ENCODE peak calls at places on chromosome 2, in seven cellular contexts. U is hepatocyte; T is CD8-positive, alpha-beta T cell; K is IMR-90; J is breast epithelium; Q is thyroid gland; A is PC-3. E is an unnamed sample.

GRCh38 chr2:64652231-64653173 is 1.2 kb downstream of the SERTAD2 start:
- DNase-seq in T (no peak), J (no peak), U (peak; percentile 82), K (peak; percentile 60), A (peak; percentile 68), Q (peak; percentile 89), E (no peak)

GRCh38 chr2:42929985-42930581 is 137.7 kb upstream of the HAAO start:
- DNase-seq in A (no peak), K (peak; percentile 82), Q (no peak), T (no peak), J (peak; percentile 45), U (no peak), E (no peak)

GRCh38 chr2:239894276-239894675 is 130.9 kb downstream of the NDUFA10 start:
- DNase-seq in J (no peak), Q (no peak), A (no peak), U (no peak), T (peak; percentile 0), K (no peak), E (no peak)

GRCh38 chr2:150866431-150866830 is 379.0 kb upstream of the RND3 start:
- DNase-seq in U (no peak), K (peak; percentile 77), T (no peak), A (no peak), J (no peak), Q (no peak), E (no peak)

GRCh38 chr2:43942001-43942400 is 53.8 kb downstream of the LRPPRC start:
- DNase-seq in A (no peak), U (no peak), T (no peak), Q (no peak), J (no peak), K (peak; percentile 1), E (no peak)

GRCh38 chr2:36362291-36362690 is 6.7 kb downstream of the CRIM1 start:
- DNase-seq in K (peak; percentile 79), J (no peak), U (no peak), Q (no peak), A (no peak), T (no peak), E (no peak)

GRCh38 chr2:239247401-239248245 is 153.2 kb downstream of the HDAC4 start:
- DNase-seq in K (no peak), A (peak; percentile 78), T (no peak), Q (no peak), J (no peak), U (no peak), E (no peak)

GRCh38 chr2:1482981-1483380 is 69.7 kb downstream of the TPO start:
- DNase-seq in U (no peak), T (no peak), A (no peak), Q (no peak), K (no peak), J (no peak), E (no peak)

GRCh38 chr2:120436460-120436739 is 90.5 kb downstream of the INHBB start:
- DNase-seq in U (no peak), Q (no peak), J (no peak), T (no peak), A (peak; percentile 49), K (no peak), E (no peak)

GRCh38 chr2:43228341-43228751 is 1.9 kb upstream of the ZFP36L2 start:
- DNase-seq in U (no peak), J (no peak), T (no peak), A (no peak), Q (no peak), K (no peak), E (no peak)

GRCh38 chr2:21996339-21996738 is 872.6 kb downstream of the TDRD15 start:
- DNase-seq in Q (no peak), T (no peak), K (no peak), U (no peak), A (no peak), J (no peak), E (no peak)

GRCh38 chr2:26577442-26578433 is 63.4 kb downstream of the CIB4 start:
- DNase-seq in J (peak; percentile 40), A (peak; percentile 82), T (peak; percentile 65), Q (peak; percentile 73), K (peak; percentile 49), U (peak; percentile 85), E (peak; percentile 50)

GRCh38 chr2:12169721-12170120 is 423.3 kb downstream of the LPIN1 start:
- DNase-seq in U (peak; percentile 30), K (peak; percentile 90), J (peak; percentile 71), A (no peak), T (no peak), Q (peak; percentile 51), E (no peak)

GRCh38 chr2:127065932-127066318 is 41.0 kb downstream of the BIN1 start:
- DNase-seq in A (no peak), K (no peak), U (no peak), J (no peak), T (no peak), Q (no peak), E (no peak)

GRCh38 chr2:222688912-222689311 is 17.5 kb downstream of the MOGAT1 start:
- DNase-seq in Q (no peak), T (no peak), J (no peak), U (no peak), K (no peak), A (no peak), E (no peak)

GRCh38 chr2:51717318-51717717 is 685.4 kb upstream of the NRXN1 start:
- DNase-seq in T (no peak), J (no peak), Q (no peak), A (peak; percentile 90), U (peak; percentile 41), K (peak; percentile 97), E (no peak)

GRCh38 chr2:101302016-101302415 is 6.5 kb downstream of the RNF149 start:
- DNase-seq in A (peak; percentile 66), Q (no peak), J (no peak), K (no peak), T (no peak), U (no peak), E (no peak)

GRCh38 chr2:169980001-169980400 is 152.7 kb downstream of the UBR3 start:
- DNase-seq in Q (no peak), K (no peak), U (no peak), J (no peak), T (no peak), A (no peak), E (no peak)

GRCh38 chr2:239599299-239599698 is 198.5 kb upstream of the HDAC4 start:
- DNase-seq in T (no peak), K (no peak), U (no peak), Q (no peak), J (no peak), A (no peak), E (no peak)

GRCh38 chr2:193523662-193524061 is 1328.9 kb upstream of the TMEFF2 start:
- DNase-seq in K (no peak), T (no peak), Q (no peak), J (no peak), A (peak; percentile 53), U (no peak), E (no peak)

GRCh38 chr2:238024986-238025385 is 35.8 kb upstream of the SCLY start:
- DNase-seq in U (no peak), Q (peak; percentile 37), T (peak; percentile 17), A (peak; percentile 42), K (peak; percentile 89), J (no peak), E (no peak)

GRCh38 chr2:204538179-204539009 is 6.9 kb upstream of the PARD3B start:
- DNase-seq in U (peak; percentile 28), J (no peak), K (peak; percentile 96), T (no peak), A (peak; percentile 19), Q (peak; percentile 42), E (no peak)

GRCh38 chr2:220188031-220188430 is 560.6 kb downstream of the SLC4A3 start:
- DNase-seq in U (peak; percentile 53), Q (no peak), T (no peak), K (peak; percentile 43), A (peak; percentile 98), J (no peak), E (no peak)

GRCh38 chr2:226334981-226335720 is 464.5 kb downstream of the IRS1 start:
- DNase-seq in J (no peak), U (no peak), K (peak; percentile 81), Q (no peak), A (peak; percentile 3), T (no peak), E (no peak)

DNA sequence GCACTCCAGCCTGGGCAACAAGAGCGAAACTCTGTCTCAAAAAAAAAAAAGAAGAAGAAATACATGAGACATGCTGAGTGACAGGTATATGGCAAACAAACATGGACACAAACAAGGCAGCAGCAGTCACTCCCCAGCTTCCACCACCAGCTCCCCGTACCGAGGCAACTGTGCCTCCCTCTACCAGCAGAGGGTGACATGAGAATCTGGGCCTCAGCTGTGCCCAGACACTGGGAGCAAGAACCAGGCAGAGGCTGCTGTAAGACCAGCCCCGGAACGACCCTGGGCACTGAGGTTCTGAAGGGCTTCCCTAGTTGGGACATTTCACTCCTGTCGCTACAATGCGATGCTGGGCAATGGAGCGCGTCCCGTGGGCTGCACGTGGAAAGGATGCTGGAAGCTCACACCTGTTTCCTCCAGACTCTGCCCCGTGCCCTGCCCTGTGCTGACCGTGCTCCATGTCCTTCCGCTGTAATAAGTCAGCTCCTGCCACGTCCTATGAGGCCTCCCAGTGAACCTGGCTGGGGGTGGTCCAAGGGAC is 37.1 kb downstream of the BOK start:
- DNase-seq in K (no peak), T (no peak), J (no peak), A (peak; percentile 25), Q (no peak), U (peak; percentile 47), E (no peak)
- H3K4me3 ChIP-seq in K (no peak overlapping the region), T (no peak overlapping the region), J (no peak overlapping the region), A (no peak overlapping the region), Q (no peak overlapping the region), U (no peak overlapping the region), E (no peak overlapping the region)

GRCh38 chr2:83459456-83459855 is 999.6 kb downstream of the SUCLG1 start:
- DNase-seq in T (no peak), Q (no peak), J (no peak), A (peak; percentile 35), K (no peak), U (peak; percentile 31), E (no peak)
- H3K9me3 ChIP-seq in T (no peaks in the 10 kb centered on the region), Q (no peaks in the 10 kb centered on the region), J (no peaks in the 10 kb centered on the region), A (no peaks in the 10 kb centered on the region), K (no peaks in the 10 kb centered on the region), U (no peaks in the 10 kb centered on the region), E (no peaks in the 10 kb centered on the region)

GRCh38 chr2:74413001-74413698 is 8.3 kb downstream of the C2orf81 start:
- DNase-seq in Q (no peak), J (no peak), U (peak; percentile 53), K (no peak), T (no peak), A (no peak), E (no peak)

GRCh38 chr2:74414913-74415761 is 6.3 kb downstream of the C2orf81 start:
- DNase-seq in T (no peak), K (no peak), J (no peak), Q (peak; percentile 49), U (no peak), A (no peak), E (no peak)

GRCh38 chr2:74415762-74416395 is 5.5 kb downstream of the C2orf81 start:
- DNase-seq in J (peak; percentile 68), A (no peak), U (no peak), K (no peak), T (no peak), Q (peak; percentile 53), E (no peak)

GRCh38 chr2:74416721-74417120 is 4.7 kb downstream of the C2orf81 start:
- DNase-seq in J (no peak), A (no peak), K (no peak), T (no peak), U (no peak), Q (no peak), E (no peak)

GRCh38 chr2:74414475-74414874 is 6.9 kb downstream of the C2orf81 start:
- DNase-seq in K (no peak), U (no peak), T (no peak), J (no peak), A (no peak), Q (peak; percentile 20), E (no peak)
- H3K4me3 ChIP-seq in K (no peak overlapping the region), U (no peak overlapping the region), T (peak overlapping the region; percentile 58), J (peak overlapping the region; percentile 54), A (no peak overlapping the region), Q (peak overlapping the region; percentile 39), E (no peak overlapping the region)

GRCh38 chr2:160984426-160985077 is 175.7 kb upstream of the TANK start:
- DNase-seq in U (no peak), A (no peak), K (no peak), Q (peak; percentile 54), T (no peak), J (no peak), E (no peak)
- H3K9me3 ChIP-seq in U (no peaks in the 10 kb centered on the region), A (no peaks in the 10 kb centered on the region), K (no peaks in the 10 kb centered on the region), Q (no peaks in the 10 kb centered on the region), T (no peaks in the 10 kb centered on the region), J (no peaks in the 10 kb centered on the region), E (no peaks in the 10 kb centered on the region)